ENCODE peak calls at places on chromosomes 11 and 22, in four cellular contexts. L is OCI-LY7, H is mucosa of descending colon, B is heart right ventricle. R is an unnamed sample.

GRCh38 chr11:126790550-126790981 is 210.0 kb downstream of the KIRREL3 start:
- DNase-seq in B (no peak), H (no peak), L (no peak), R (no peak)

GRCh38 chr11:83162377-83162776 is 5.4 kb downstream of the PCF11 start:
- DNase-seq in L (peak), H (no peak), B (no peak), R (no peak)

GRCh38 chr11:45313211-45313865 is 27.2 kb upstream of the SYT13 start:
- DNase-seq in H (no peak), B (no peak), L (no peak), R (no peak)

GRCh38 chr11:100473390-100473740 is 213.7 kb upstream of the ARHGAP42 start:
- DNase-seq in B (no peak), L (no peak), H (no peak), R (no peak)

GRCh38 chr22:49997221-49997599 is 15.4 kb downstream of the IL17REL start:
- DNase-seq in L (no peak), B (no peak), H (peak), R (peak)

GRCh38 chr11:35087648-35088047 is 51.3 kb upstream of the CD44 start:
- DNase-seq in B (peak), L (no peak), H (no peak), R (no peak)

GRCh38 chr11:61447601-61448551 is 18.0 kb downstream of the SDHAF2 start:
- DNase-seq in H (no peak), B (peak), L (no peak), R (no peak)

GRCh38 chr11:6911946-6912345 is 8.9 kb upstream of the OR2D3 start:
- DNase-seq in B (no peak), H (no peak), L (no peak), R (no peak)

GRCh38 chr11:75465701-75466531 is 32.9 kb upstream of the KLHL35 start:
- DNase-seq in L (no peak), B (no peak), H (no peak), R (no peak)

GRCh38 chr22:37386441-37386840 is 40.8 kb downstream of the ELFN2 start:
- DNase-seq in L (no peak), H (no peak), B (no peak), R (no peak)

GRCh38 chr11:126431401-126432064 is 76.0 kb downstream of the ST3GAL4 start:
- DNase-seq in L (no peak), B (peak), H (peak), R (peak)